ENCODE peak calls at places on chromosomes 12 and 14, in four cellular contexts. One of them, this sample, is unnamed.

GRCh38 chr14:30389134-30389900 is 169.6 kb upstream of the G2E3 start:
- DNase-seq in tibial artery: no peak
- DNase-seq in HL-60: no peak
- DNase-seq in HEK293T: no peak
- DNase-seq in this sample: no peak

GRCh38 chr12:81998761-81999378 is 239.7 kb upstream of the PPFIA2 start:
- DNase-seq in tibial artery: no peak
- DNase-seq in HL-60: no peak
- DNase-seq in HEK293T: no peak
- DNase-seq in this sample: no peak

GRCh38 chr14:89870335-89870734 is 84.2 kb downstream of the EFCAB11 start:
- DNase-seq in tibial artery: no peak
- DNase-seq in HL-60: no peak
- DNase-seq in HEK293T: no peak
- DNase-seq in this sample: no peak

GRCh38 chr14:75163677-75164076 is 12.7 kb downstream of the TMED10 start:
- DNase-seq in tibial artery: no peak
- DNase-seq in HL-60: no peak
- DNase-seq in HEK293T: no peak
- DNase-seq in this sample: no peak

GRCh38 chr14:104109121-104109541 is 23.6 kb downstream of the ASPG start:
- DNase-seq in tibial artery: no peak
- DNase-seq in HL-60: no peak
- DNase-seq in HEK293T: no peak
- DNase-seq in this sample: no peak

GRCh38 chr14:105019861-105020814 is 745 bp downstream of the CDCA4 start:
- DNase-seq in tibial artery: no peak
- DNase-seq in HL-60: peak; percentile 43
- DNase-seq in HEK293T: peak; percentile 35
- DNase-seq in this sample: no peak

GRCh38 chr14:98803196-98803595 is 468.8 kb downstream of the BCL11B start:
- DNase-seq in tibial artery: no peak
- DNase-seq in HL-60: no peak
- DNase-seq in HEK293T: no peak
- DNase-seq in this sample: no peak

GRCh38 chr14:99586761-99587462 is 17.1 kb downstream of the CCDC85C start:
- DNase-seq in tibial artery: no peak
- DNase-seq in HL-60: no peak
- DNase-seq in HEK293T: no peak
- DNase-seq in this sample: no peak

GRCh38 chr12:132460571-132460970 is 29.4 kb upstream of the FBRSL1 start:
- DNase-seq in tibial artery: no peak
- DNase-seq in HL-60: peak; percentile 29
- DNase-seq in HEK293T: peak; percentile 35
- DNase-seq in this sample: no peak

GRCh38 chr12:93429852-93430251 is 11.9 kb downstream of the UBE2N start:
- DNase-seq in tibial artery: no peak
- DNase-seq in HL-60: no peak
- DNase-seq in HEK293T: no peak
- DNase-seq in this sample: no peak

GRCh38 chr12:96047621-96048211 is 12.3 kb upstream of the LTA4H start:
- DNase-seq in tibial artery: peak; percentile 37
- DNase-seq in HL-60: peak; percentile 88
- DNase-seq in HEK293T: no peak
- DNase-seq in this sample: peak; percentile 40

GRCh38 chr12:3267690-3268089 is 190.5 kb downstream of the TSPAN9 start:
- DNase-seq in tibial artery: no peak
- DNase-seq in HL-60: no peak
- DNase-seq in HEK293T: no peak
- DNase-seq in this sample: no peak

GRCh38 chr14:101947577-101947903 is 16.8 kb upstream of the DYNC1H1 start:
- DNase-seq in tibial artery: peak; percentile 46
- DNase-seq in HL-60: no peak
- DNase-seq in HEK293T: no peak
- DNase-seq in this sample: no peak

GRCh38 chr12:128813392-128813791 is 10.4 kb downstream of the SLC15A4 start:
- DNase-seq in tibial artery: no peak
- DNase-seq in HL-60: no peak
- DNase-seq in HEK293T: no peak
- DNase-seq in this sample: no peak

GRCh38 chr14:50045039-50045711 is 71.2 kb downstream of the VCPKMT start:
- DNase-seq in tibial artery: peak; percentile 89
- DNase-seq in HL-60: peak; percentile 60
- DNase-seq in HEK293T: no peak
- DNase-seq in this sample: no peak

GRCh38 chr12:4874671-4875070 is 35.0 kb upstream of the KCNA1 start:
- DNase-seq in tibial artery: no peak
- DNase-seq in HL-60: no peak
- DNase-seq in HEK293T: no peak
- DNase-seq in this sample: no peak

GRCh38 chr12:123952037-123952436 is 20.6 kb downstream of the CCDC92 start:
- DNase-seq in tibial artery: no peak
- DNase-seq in HL-60: no peak
- DNase-seq in HEK293T: no peak
- DNase-seq in this sample: no peak

GRCh38 chr14:67491741-67492504 is 3.4 kb upstream of the TMEM229B start:
- DNase-seq in tibial artery: no peak
- DNase-seq in HL-60: no peak
- DNase-seq in HEK293T: no peak
- DNase-seq in this sample: no peak

GRCh38 chr12:8922544-8922943 is 8.2 kb downstream of the PHC1 start:
- DNase-seq in tibial artery: no peak
- DNase-seq in HL-60: no peak
- DNase-seq in HEK293T: no peak
- DNase-seq in this sample: no peak

GRCh38 chr14:54769955-54770863 is 132.4 kb downstream of the GCH1 start:
- DNase-seq in tibial artery: no peak
- DNase-seq in HL-60: no peak
- DNase-seq in HEK293T: no peak
- DNase-seq in this sample: no peak

GRCh38 chr14:91867316-91867988 is at the start of gene TC2N:
- DNase-seq in tibial artery: no peak
- DNase-seq in HL-60: no peak
- DNase-seq in HEK293T: no peak
- DNase-seq in this sample: no peak

GRCh38 chr12:111775205-111776193 is 8.8 kb downstream of the ALDH2 start:
- DNase-seq in tibial artery: peak; percentile 91
- DNase-seq in HL-60: peak; percentile 96
- DNase-seq in HEK293T: no peak
- DNase-seq in this sample: peak; percentile 69

GRCh38 chr12:47837190-47838171 is 17.8 kb upstream of the HDAC7 start:
- DNase-seq in tibial artery: peak; percentile 73
- DNase-seq in HL-60: peak; percentile 44
- DNase-seq in HEK293T: peak; percentile 76
- DNase-seq in this sample: no peak

GRCh38 chr12:124523071-124523470 is 44.3 kb downstream of the NCOR2 start:
- DNase-seq in tibial artery: no peak
- DNase-seq in HL-60: no peak
- DNase-seq in HEK293T: no peak
- DNase-seq in this sample: no peak

GRCh38 chr14:93078830-93079229 is 36.9 kb downstream of the ITPK1 start:
- DNase-seq in tibial artery: no peak
- DNase-seq in HL-60: no peak
- DNase-seq in HEK293T: no peak
- DNase-seq in this sample: no peak

GRCh38 chr12:71938728-71939385 is at the start of gene TPH2:
- DNase-seq in tibial artery: no peak
- DNase-seq in HL-60: peak; percentile 55
- DNase-seq in HEK293T: peak; percentile 85
- DNase-seq in this sample: no peak

This sample was measured in SIG-M5.